ENCODE peak calls at places on chromosomes 7 and 10, in four cellular contexts. N is D341Med, S is psoas muscle, O is NAMALWA. A is an unnamed sample.

GRCh38 chr10:75238182-75239180 is 2.7 kb upstream of the COMTD1 start:
- DNase-seq in S (no peak), O (no peak), N (no peak), A (no peak)

GRCh38 chr7:80711521-80711920 is 73.1 kb downstream of the CD36 start:
- DNase-seq in O (no peak), N (no peak), S (peak; percentile 29), A (no peak)

GRCh38 chr10:131686781-131687419 is 213.9 kb upstream of the PPP2R2D start:
- DNase-seq in O (no peak), S (no peak), N (no peak), A (no peak)

GRCh38 chr10:124741281-124741921 is 2.8 kb downstream of the FAM53B start:
- DNase-seq in N (peak; percentile 70), S (peak; percentile 84), O (peak; percentile 93), A (peak; percentile 71)

GRCh38 chr7:129610709-129611245 is 743 bp upstream of the NRF1 start:
- DNase-seq in S (no peak), O (no peak), N (no peak), A (no peak)

GRCh38 chr10:70418229-70418628 is 14.3 kb downstream of the EIF4EBP2 start:
- DNase-seq in O (no peak), N (no peak), S (no peak), A (no peak)

GRCh38 chr10:124728071-124728829 is 15.9 kb downstream of the FAM53B start:
- DNase-seq in S (peak; percentile 47), N (no peak), O (peak; percentile 53), A (peak; percentile 26)

GRCh38 chr7:74501298-74501697 is 47.6 kb downstream of the GTF2IRD1 start:
- DNase-seq in O (no peak), S (peak; percentile 69), N (peak; percentile 40), A (no peak)

GRCh38 chr10:88793747-88794299 is 8.7 kb upstream of the LIPM start:
- DNase-seq in S (no peak), N (no peak), O (no peak), A (no peak)

GRCh38 chr7:107694395-107694794 is 33.8 kb downstream of the SLC26A4 start:
- DNase-seq in N (no peak), O (no peak), S (no peak), A (no peak)

GRCh38 chr7:97004237-97004930 is 969 bp upstream of the DLX6 start:
- DNase-seq in O (no peak), S (no peak), N (no peak), A (no peak)

GRCh38 chr7:48041665-48041995 is 6.3 kb downstream of the C7orf57 start:
- DNase-seq in O (no peak), S (no peak), N (no peak), A (no peak)

GRCh38 chr7:158237672-158238335 is 349.8 kb downstream of the PTPRN2 start:
- DNase-seq in S (no peak), N (no peak), O (no peak), A (no peak)

GRCh38 chr7:12220321-12221046 is 9.4 kb downstream of the TMEM106B start:
- DNase-seq in N (no peak), S (no peak), O (no peak), A (no peak)

GRCh38 chr10:32239770-32240169 is 107.2 kb downstream of the EPC1 start:
- DNase-seq in O (no peak), S (no peak), N (no peak), A (no peak)

GRCh38 chr7:101815826-101816488 is 1.5 kb upstream of the CUX1 start:
- DNase-seq in N (peak; percentile 90), S (peak; percentile 76), O (peak; percentile 92), A (peak; percentile 71)

GRCh38 chr7:130298927-130299326 is 6.0 kb downstream of the CPA4 start:
- DNase-seq in O (no peak), N (no peak), S (no peak), A (no peak)

GRCh38 chr7:114740095-114740494 is 181.8 kb upstream of the MDFIC start:
- DNase-seq in O (no peak), N (no peak), S (no peak), A (no peak)

GRCh38 chr7:44385384-44386138 is 60.2 kb upstream of the CAMK2B start:
- DNase-seq in N (no peak), O (no peak), S (no peak), A (no peak)

GRCh38 chr7:99357701-99358490 is 16.6 kb upstream of the ARPC1B start:
- DNase-seq in N (no peak), O (no peak), S (no peak), A (no peak)

GRCh38 chr7:5697754-5698487 is 83.5 kb downstream of the RNF216 start:
- DNase-seq in O (no peak), S (no peak), N (no peak), A (no peak)

GRCh38 chr7:80548790-80549530 is 37.1 kb upstream of the GNAT3 start:
- DNase-seq in O (no peak), S (no peak), N (no peak), A (no peak)

GRCh38 chr10:63542835-63543575 is 21.8 kb downstream of the REEP3 start:
- DNase-seq in O (no peak), N (no peak), S (no peak), A (no peak)

GRCh38 chr10:121324678-121325213 is 273.5 kb downstream of the FGFR2 start:
- DNase-seq in O (no peak), N (no peak), S (no peak), A (no peak)

GRCh38 chr7:101436857-101437576 is 74.3 kb downstream of the COL26A1 start:
- DNase-seq in N (no peak), O (peak; percentile 42), S (no peak), A (no peak)

GRCh38 chr10:35208536-35208935 is 81.9 kb downstream of the CREM start:
- DNase-seq in S (peak; percentile 45), O (no peak), N (no peak), A (peak; percentile 31)

GRCh38 chr10:109740436-109740835 is 182.9 kb downstream of the XPNPEP1 start:
- DNase-seq in N (no peak), O (no peak), S (no peak), A (no peak)

GRCh38 chr7:30863694-30864011 is 48.0 kb upstream of the AQP1 start:
- DNase-seq in S (no peak), O (no peak), N (no peak), A (no peak)

GRCh38 chr7:45687721-45688120 is 113.6 kb downstream of the ADCY1 start:
- DNase-seq in S (no peak), N (peak; percentile 15), O (no peak), A (no peak)

GRCh38 chr10:127064474-127064873 is 131.9 kb downstream of the INSYN2A start:
- DNase-seq in O (no peak), S (no peak), N (no peak), A (no peak)

GRCh38 chr7:82375713-82376112 is 67.9 kb downstream of the CACNA2D1 start:
- DNase-seq in N (peak; percentile 30), S (no peak), O (no peak), A (no peak)

GRCh38 chr10:122336332-122336731 is 38.2 kb upstream of the PLEKHA1 start:
- DNase-seq in O (no peak), S (no peak), N (no peak), A (no peak)

GRCh38 chr10:56258991-56259390 is 102.1 kb downstream of the ZWINT start:
- DNase-seq in O (no peak), N (no peak), S (no peak), A (no peak)

A was measured in stimulated activated naive CD4-positive, alpha-beta T cell treated with Interleukin-2 at 50 U/mL for 16 hours.